ENCODE peak calls at places on chromosomes 11 and 22, in four cellular contexts. K is sigmoid colon, F is fibroblast of pulmonary artery, A is esophagus muscularis mucosa. S is an unnamed sample.

GRCh38 chr11:108715239-108715638 is 50.4 kb downstream of the DDX10 start:
- DNase-seq in K (no peak), F (no peak), A (no peak), S (no peak)

GRCh38 chr11:128767518-128767917 is 73.6 kb downstream of the FLI1 start:
- DNase-seq in F (no peak), K (no peak), A (no peak), S (no peak)

GRCh38 chr11:61510178-61510979 is 1.8 kb downstream of the LRRC10B start:
- DNase-seq in K (no peak), F (no peak), A (no peak), S (no peak)

GRCh38 chr11:78050964-78051831 is 12.5 kb upstream of the THRSP start:
- DNase-seq in K (no peak), F (peak; percentile 70), A (no peak), S (no peak)

GRCh38 chr22:43133401-43133800 is 9.8 kb downstream of the MCAT start:
- DNase-seq in K (no peak), A (no peak), F (no peak), S (no peak)

GRCh38 chr22:31333648-31334047 is 12.5 kb downstream of the PATZ1 start:
- DNase-seq in F (no peak), A (no peak), K (no peak), S (no peak)

GRCh38 chr22:39727541-39727940 is 157.0 kb downstream of the CACNA1I start:
- DNase-seq in F (no peak), A (no peak), K (no peak), S (no peak)

GRCh38 chr11:4740735-4741134 is 29.0 kb downstream of the OR51F1 start:
- DNase-seq in A (no peak), F (no peak), K (no peak), S (no peak)

GRCh38 chr11:120304526-120304925 is 20.6 kb upstream of the TLCD5 start:
- DNase-seq in F (peak; percentile 39), A (no peak), K (no peak), S (no peak)

GRCh38 chr11:70498976-70499801 is 100.9 kb downstream of the CTTN start:
- DNase-seq in K (peak; percentile 44), F (no peak), A (no peak), S (no peak)

GRCh38 chr11:45301537-45302246 is 15.6 kb upstream of the SYT13 start:
- DNase-seq in K (no peak), A (peak; percentile 29), F (no peak), S (no peak)

GRCh38 chr11:36222755-36223635 is 66.2 kb downstream of the COMMD9 start:
- DNase-seq in A (no peak), K (no peak), F (peak; percentile 23), S (no peak)

GRCh38 chr11:96329855-96330510 is 13.0 kb downstream of the MAML2 start:
- DNase-seq in K (no peak), A (no peak), F (no peak), S (no peak)

GRCh38 chr11:96329419-96329818 is 13.6 kb downstream of the MAML2 start:
- DNase-seq in A (no peak), K (no peak), F (no peak), S (no peak)

GRCh38 chr11:96326954-96327353 is 16.0 kb downstream of the MAML2 start:
- DNase-seq in A (no peak), K (no peak), F (no peak), S (no peak)

GRCh38 chr11:96330511-96330859 is 12.5 kb downstream of the MAML2 start:
- DNase-seq in K (no peak), A (no peak), F (no peak), S (no peak)

GRCh38 chr11:96328395-96329010 is 14.5 kb downstream of the MAML2 start:
- DNase-seq in A (no peak), F (no peak), K (no peak), S (no peak)
- H3K4me3 ChIP-seq in A (no peak overlapping the region), F (no peak overlapping the region), K (no peak overlapping the region), S (no peak overlapping the region)

GRCh38 chr11:103536335-103536722 is 427.1 kb downstream of the DYNC2H1 start:
- DNase-seq in K (no peak), A (peak; percentile 87), F (no peak), S (no peak)
- H3K4me3 ChIP-seq in K (no peak overlapping the region), A (no peak overlapping the region), F (no peak overlapping the region), S (no peak overlapping the region)

DNA sequence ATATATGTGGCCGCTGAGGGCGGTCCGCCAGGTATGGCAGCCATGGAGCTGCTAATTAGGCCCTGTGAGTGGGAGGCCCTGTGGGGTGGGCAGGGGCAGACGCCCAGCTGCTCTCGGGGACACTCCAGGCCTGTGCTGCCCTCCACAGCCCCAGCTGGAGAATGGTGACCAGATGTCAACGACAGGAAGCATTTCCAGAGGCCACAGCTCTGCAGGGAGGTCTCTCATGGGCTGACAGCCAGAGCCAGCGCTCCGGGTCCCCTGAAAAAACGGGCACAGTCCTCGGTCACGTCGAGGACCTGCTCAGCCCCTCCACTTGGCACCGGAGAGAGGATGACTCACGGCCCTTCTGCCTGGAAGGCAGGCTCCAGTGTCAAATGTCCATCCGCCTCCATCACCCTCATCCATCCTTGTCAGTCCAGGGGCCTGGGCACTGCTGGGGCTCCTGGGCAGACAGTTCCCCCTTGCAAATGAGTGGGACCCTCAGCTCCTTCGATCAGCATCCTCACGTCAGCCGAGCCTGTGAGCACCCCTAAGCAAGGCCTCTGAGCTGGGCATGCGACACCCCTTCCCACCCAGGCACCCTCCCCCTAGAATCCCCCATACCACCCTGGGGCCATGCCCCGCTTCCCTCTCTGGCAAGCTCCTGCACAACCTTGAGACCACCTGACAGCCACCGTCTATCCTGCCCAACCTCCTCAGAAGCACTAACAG is 1.9 kb downstream of the BID start:
- DNase-seq in A (no peak), K (peak; percentile 60), F (no peak), S (no peak)
- H3K4me3 ChIP-seq in A (peak overlapping the region; percentile 91), K (no peak overlapping the region), F (no peak overlapping the region), S (no peak overlapping the region)

GRCh38 chr11:118560806-118561205 is 4.9 kb downstream of the IFT46 start:
- DNase-seq in F (no peak), K (no peak), A (no peak), S (no peak)

GRCh38 chr11:118569670-118570069 is 2.5 kb upstream of the ARCN1 start:
- DNase-seq in K (no peak), F (no peak), A (peak; percentile 12), S (no peak)

GRCh38 chr11:118570787-118571186 is 1.4 kb upstream of the ARCN1 start:
- DNase-seq in F (no peak), K (no peak), A (no peak), S (no peak)

GRCh38 chr11:118565062-118565461 is 669 bp downstream of the IFT46 start:
- DNase-seq in K (no peak), F (peak; percentile 31), A (peak; percentile 50), S (no peak)
- H3K4me3 ChIP-seq in K (peak overlapping the region; percentile 35), F (peak overlapping the region; percentile 71), A (peak overlapping the region; percentile 57), S (no peak overlapping the region)

GRCh38 chr11:830295-831131 is 2.2 kb upstream of the CD151 start:
- DNase-seq in F (peak; percentile 57), K (no peak), A (no peak), S (peak; percentile 26)
- H3K4me3 ChIP-seq in F (peak overlapping the region; percentile 30), K (no peak overlapping the region), A (peak overlapping the region; percentile 39), S (peak overlapping the region; percentile 35)

DNA sequence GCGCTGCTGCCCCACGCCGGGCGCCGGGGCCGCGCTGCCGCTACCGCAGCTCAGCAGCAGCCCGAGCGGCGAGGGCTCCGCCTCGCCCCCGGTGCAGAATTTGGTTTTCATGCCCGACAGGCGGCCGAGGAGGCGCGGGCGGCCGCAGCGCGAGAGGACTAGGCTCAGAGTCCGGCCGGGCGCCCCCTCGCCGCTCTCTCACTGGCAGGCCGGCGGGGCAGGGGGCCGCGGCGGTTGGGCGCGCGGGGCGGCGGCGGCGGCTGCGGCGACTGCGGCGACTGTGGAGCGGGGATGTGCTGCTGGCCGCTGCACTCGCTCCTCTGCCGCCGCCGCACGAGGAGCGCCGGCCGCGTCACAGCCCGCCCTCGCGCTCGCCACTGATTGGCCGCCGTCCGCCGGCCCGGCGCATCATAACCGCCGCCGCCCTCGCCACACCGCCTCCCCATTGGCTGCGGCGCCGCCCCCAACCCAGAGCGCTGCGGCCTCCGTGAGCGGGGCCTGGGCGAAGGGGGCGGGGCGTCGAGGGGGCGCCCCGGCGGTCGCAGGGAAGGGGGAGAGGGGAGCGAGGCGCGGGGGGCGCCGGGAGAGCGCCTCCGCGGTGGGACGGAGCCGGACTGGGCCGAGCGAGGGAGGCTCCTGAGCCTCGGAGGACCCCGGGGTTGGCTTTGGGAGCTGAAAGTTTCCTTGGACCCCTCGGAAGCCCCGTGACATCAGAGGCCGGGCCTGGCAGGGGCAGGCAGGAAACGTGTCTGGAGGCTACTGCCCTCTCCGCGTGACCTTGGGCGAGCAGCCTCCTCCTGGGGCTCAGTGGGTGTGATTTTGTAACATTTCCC is at the start of gene CHKA:
- DNase-seq in K (peak; percentile 97), F (peak; percentile 90), A (peak; percentile 96), S (peak; percentile 75)
- H3K4me3 ChIP-seq in K (peak within 1 kb of the TSS; percentile 49), F (peak within 1 kb of the TSS; percentile 67), A (peak within 1 kb of the TSS; percentile 66), S (peak within 1 kb of the TSS; percentile 68)

S was measured in CD4-positive, alpha-beta memory T cell.